ENCODE peak calls at places on chromosomes 6 and 20, in five cellular contexts. One of them, this sample, is unnamed.

GRCh38 chr20:45467861-45468260 is 1.7 kb upstream of the WFDC2 start:
- DNase-seq in GF-D8: no peak
- DNase-seq in GM04503: no peak
- DNase-seq in HCEC 1CT: no peak
- DNase-seq in cardiac muscle cell: no peak
- DNase-seq in this sample: no peak

GRCh38 chr20:44020406-44021148 is 105.9 kb downstream of the TOX2 start:
- DNase-seq in GM04503: no peak
- DNase-seq in HCEC 1CT: no peak
- DNase-seq in GF-D8: no peak
- DNase-seq in cardiac muscle cell: no peak
- DNase-seq in this sample: no peak

GRCh38 chr20:40322941-40323340 is 366.1 kb downstream of the MAFB start:
- DNase-seq in cardiac muscle cell: no peak
- DNase-seq in HCEC 1CT: no peak
- DNase-seq in GM04503: no peak
- DNase-seq in GF-D8: no peak
- DNase-seq in this sample: no peak

GRCh38 chr6:97394160-97394748 is 111.2 kb upstream of the MMS22L start:
- DNase-seq in GM04503: peak
- DNase-seq in cardiac muscle cell: peak
- DNase-seq in HCEC 1CT: peak
- DNase-seq in GF-D8: no peak
- DNase-seq in this sample: no peak

GRCh38 chr6:142413111-142413510 is 111.3 kb downstream of the ADGRG6 start:
- DNase-seq in GF-D8: no peak
- DNase-seq in GM04503: no peak
- DNase-seq in cardiac muscle cell: no peak
- DNase-seq in HCEC 1CT: peak
- DNase-seq in this sample: no peak

GRCh38 chr20:38723982-38724602 is at the start of gene SLC32A1:
- DNase-seq in HCEC 1CT: no peak
- DNase-seq in GF-D8: no peak
- DNase-seq in cardiac muscle cell: no peak
- DNase-seq in GM04503: no peak
- DNase-seq in this sample: no peak

GRCh38 chr6:14026831-14027539 is 90.6 kb upstream of the CD83 start:
- DNase-seq in HCEC 1CT: no peak
- DNase-seq in cardiac muscle cell: no peak
- DNase-seq in GF-D8: no peak
- DNase-seq in GM04503: peak
- DNase-seq in this sample: no peak

GRCh38 chr6:107657755-107658461 is 166.2 kb downstream of the SCML4 start:
- DNase-seq in GF-D8: no peak
- DNase-seq in HCEC 1CT: peak
- DNase-seq in cardiac muscle cell: no peak
- DNase-seq in GM04503: no peak
- DNase-seq in this sample: no peak

GRCh38 chr6:34147906-34148701 is 2.2 kb upstream of the GRM4 start:
- DNase-seq in GF-D8: no peak
- DNase-seq in GM04503: no peak
- DNase-seq in cardiac muscle cell: no peak
- DNase-seq in HCEC 1CT: no peak
- DNase-seq in this sample: no peak

GRCh38 chr6:167122827-167123657 is at the start of gene CCR6:
- DNase-seq in GF-D8: no peak
- DNase-seq in HCEC 1CT: no peak
- DNase-seq in cardiac muscle cell: no peak
- DNase-seq in GM04503: no peak
- DNase-seq in this sample: no peak

GRCh38 chr6:137473651-137474050 is 20.5 kb downstream of the OLIG3 start:
- DNase-seq in cardiac muscle cell: no peak
- DNase-seq in GM04503: no peak
- DNase-seq in HCEC 1CT: no peak
- DNase-seq in GF-D8: no peak
- DNase-seq in this sample: no peak

GRCh38 chr20:64100566-64100888 is 6.8 kb downstream of the NPBWR2 start:
- DNase-seq in GF-D8: no peak
- DNase-seq in HCEC 1CT: no peak
- DNase-seq in cardiac muscle cell: no peak
- DNase-seq in GM04503: no peak
- DNase-seq in this sample: no peak

GRCh38 chr6:115634131-115634530 is 426.6 kb downstream of the FRK start:
- DNase-seq in HCEC 1CT: no peak
- DNase-seq in GM04503: no peak
- DNase-seq in GF-D8: no peak
- DNase-seq in cardiac muscle cell: no peak
- DNase-seq in this sample: no peak

GRCh38 chr6:132675002-132675401 is 16.0 kb upstream of the TAAR1 start:
- DNase-seq in cardiac muscle cell: no peak
- DNase-seq in HCEC 1CT: no peak
- DNase-seq in GF-D8: no peak
- DNase-seq in GM04503: no peak
- DNase-seq in this sample: no peak

GRCh38 chr20:38275815-38276550 is 15.4 kb upstream of the KIAA1755 start:
- DNase-seq in GM04503: no peak
- DNase-seq in cardiac muscle cell: no peak
- DNase-seq in HCEC 1CT: peak
- DNase-seq in GF-D8: peak
- DNase-seq in this sample: peak

GRCh38 chr20:13174402-13174801 is 46.7 kb upstream of the ISM1 start:
- DNase-seq in GM04503: no peak
- DNase-seq in GF-D8: no peak
- DNase-seq in cardiac muscle cell: no peak
- DNase-seq in HCEC 1CT: no peak
- DNase-seq in this sample: no peak

GRCh38 chr6:28606424-28607391 is 81.0 kb downstream of the GPX5 start:
- DNase-seq in HCEC 1CT: peak
- DNase-seq in GF-D8: no peak
- DNase-seq in cardiac muscle cell: peak
- DNase-seq in GM04503: no peak
- DNase-seq in this sample: no peak

GRCh38 chr6:21587925-21588811 is 5.4 kb upstream of the SOX4 start:
- DNase-seq in GF-D8: no peak
- DNase-seq in GM04503: peak
- DNase-seq in HCEC 1CT: peak
- DNase-seq in cardiac muscle cell: peak
- DNase-seq in this sample: no peak

GRCh38 chr20:45771182-45771759 is 20.4 kb downstream of the WFDC3 start:
- DNase-seq in GF-D8: peak
- DNase-seq in HCEC 1CT: peak
- DNase-seq in GM04503: peak
- DNase-seq in cardiac muscle cell: peak
- DNase-seq in this sample: no peak

GRCh38 chr20:63789836-63790571 is 41.1 kb downstream of the ZBTB46 start:
- DNase-seq in GF-D8: no peak
- DNase-seq in GM04503: no peak
- DNase-seq in cardiac muscle cell: no peak
- DNase-seq in HCEC 1CT: no peak
- DNase-seq in this sample: no peak

GRCh38 chr20:33165416-33166055 is 2.4 kb upstream of the BPIFA2 start:
- DNase-seq in GM04503: no peak
- DNase-seq in cardiac muscle cell: no peak
- DNase-seq in HCEC 1CT: no peak
- DNase-seq in GF-D8: no peak
- DNase-seq in this sample: no peak

GRCh38 chr20:61954276-61955021 is 111.2 kb downstream of the TAF4 start:
- DNase-seq in cardiac muscle cell: no peak
- DNase-seq in HCEC 1CT: no peak
- DNase-seq in GM04503: no peak
- DNase-seq in GF-D8: no peak
- DNase-seq in this sample: no peak

GRCh38 chr6:152575621-152576150 is 61.5 kb downstream of the SYNE1 start:
- DNase-seq in GF-D8: no peak
- DNase-seq in HCEC 1CT: peak
- DNase-seq in cardiac muscle cell: no peak
- DNase-seq in GM04503: no peak
- DNase-seq in this sample: peak

GRCh38 chr6:155054851-155055250 is 59.7 kb downstream of the TIAM2 start:
- DNase-seq in cardiac muscle cell: no peak
- DNase-seq in HCEC 1CT: no peak
- DNase-seq in GF-D8: no peak
- DNase-seq in GM04503: no peak
- DNase-seq in this sample: no peak

GRCh38 chr6:26121141-26122004 is 34.1 kb downstream of the HFE start:
- DNase-seq in GF-D8: no peak
- DNase-seq in HCEC 1CT: peak
- DNase-seq in GM04503: no peak
- DNase-seq in cardiac muscle cell: no peak
- DNase-seq in this sample: no peak

GRCh38 chr20:43910564-43910963 is 4.1 kb upstream of the TOX2 start:
- DNase-seq in GM04503: no peak
- DNase-seq in HCEC 1CT: no peak
- DNase-seq in cardiac muscle cell: no peak
- DNase-seq in GF-D8: no peak
- DNase-seq in this sample: no peak

GRCh38 chr6:116010400-116011095 is 50.1 kb downstream of the FRK start:
- DNase-seq in GF-D8: no peak
- DNase-seq in cardiac muscle cell: peak
- DNase-seq in HCEC 1CT: peak
- DNase-seq in GM04503: no peak
- DNase-seq in this sample: no peak

GRCh38 chr6:158538741-158539140 is 21.1 kb upstream of the TMEM181 start:
- DNase-seq in GM04503: no peak
- DNase-seq in cardiac muscle cell: no peak
- DNase-seq in HCEC 1CT: no peak
- DNase-seq in GF-D8: no peak
- DNase-seq in this sample: no peak

GRCh38 chr6:161829186-161829794 is 555.4 kb upstream of the AGPAT4 start:
- DNase-seq in GF-D8: no peak
- DNase-seq in cardiac muscle cell: no peak
- DNase-seq in HCEC 1CT: no peak
- DNase-seq in GM04503: no peak
- DNase-seq in this sample: no peak

GRCh38 chr6:168597471-168597875 is 156.5 kb downstream of the SMOC2 start:
- DNase-seq in GM04503: no peak
- DNase-seq in GF-D8: no peak
- DNase-seq in HCEC 1CT: no peak
- DNase-seq in cardiac muscle cell: no peak
- DNase-seq in this sample: no peak

This sample was measured in BJ.